ENCODE peak calls at places on chromosomes 3 and 15, in ten cellular contexts. D, A, Z, M, I, Y, H, L, T and K are unnamed samples.

GRCh38 chr3:66836363-66837152 is 161.5 kb upstream of the KBTBD8 start:
- DNase-seq in D (no peak), A (no peak), Z (no peak), M (no peak), I (no peak), Y (no peak), H (no peak), L (no peak), T (no peak), K (no peak)

GRCh38 chr3:187744169-187745151 is 808 bp downstream of the BCL6 start:
- DNase-seq in D (no peak), A (peak), Z (peak), M (no peak), I (peak), Y (peak), H (peak), L (peak), T (peak), K (peak)

GRCh38 chr3:194311000-194311399 is 40.1 kb downstream of the CPN2 start:
- DNase-seq in D (no peak), A (no peak), Z (no peak), M (no peak), I (no peak), Y (no peak), H (no peak), L (no peak), T (no peak), K (no peak)

GRCh38 chr3:62870321-62870720 is 4.9 kb downstream of the CADPS start:
- DNase-seq in D (no peak), A (no peak), Z (no peak), M (no peak), I (peak), Y (no peak), H (no peak), L (no peak), T (no peak), K (no peak)

GRCh38 chr3:37458162-37458895 is 283.9 kb upstream of the LRRFIP2 start:
- DNase-seq in D (peak), A (peak), Z (no peak), M (no peak), I (no peak), Y (peak), H (peak), L (no peak), T (peak), K (no peak)

GRCh38 chr3:48928679-48929078 is 10.0 kb downstream of the ARIH2 start:
- DNase-seq in D (no peak), A (no peak), Z (no peak), M (no peak), I (peak), Y (no peak), H (no peak), L (no peak), T (no peak), K (no peak)

GRCh38 chr3:100063929-100064461 is 50.3 kb downstream of the FILIP1L start:
- DNase-seq in D (no peak), A (no peak), Z (no peak), M (no peak), I (no peak), Y (no peak), H (no peak), L (no peak), T (no peak), K (no peak)

GRCh38 chr3:36124118-36124796 is 256.0 kb upstream of the STAC start:
- DNase-seq in D (no peak), A (peak), Z (no peak), M (no peak), I (peak), Y (peak), H (no peak), L (peak), T (peak), K (no peak)

GRCh38 chr15:63514533-63514943 is 10.1 kb downstream of the USP3 start:
- DNase-seq in D (peak), A (peak), Z (no peak), M (no peak), I (peak), Y (no peak), H (no peak), L (no peak), T (no peak), K (no peak)

GRCh38 chr3:127210654-127210943 is 17.7 kb downstream of the PRR23E start:
- DNase-seq in D (peak), A (no peak), Z (no peak), M (no peak), I (no peak), Y (no peak), H (no peak), L (no peak), T (no peak), K (no peak)

GRCh38 chr3:183330881-183331280 is 77.8 kb downstream of the B3GNT5 start:
- DNase-seq in D (no peak), A (peak), Z (no peak), M (no peak), I (no peak), Y (no peak), H (no peak), L (no peak), T (peak), K (no peak)

GRCh38 chr3:159732172-159733111 is 256.2 kb upstream of the IL12A start:
- DNase-seq in D (no peak), A (no peak), Z (no peak), M (no peak), I (peak), Y (no peak), H (no peak), L (no peak), T (peak), K (no peak)

GRCh38 chr3:189580190-189580589 is 51.0 kb upstream of the TP63 start:
- DNase-seq in D (no peak), A (no peak), Z (no peak), M (no peak), I (no peak), Y (no peak), H (no peak), L (no peak), T (no peak), K (no peak)

GRCh38 chr3:15470804-15471203 is 43.4 kb downstream of the EAF1 start:
- DNase-seq in D (no peak), A (no peak), Z (no peak), M (no peak), I (no peak), Y (no peak), H (no peak), L (no peak), T (no peak), K (no peak)

GRCh38 chr15:62985768-62986167 is 56.8 kb upstream of the TPM1 start:
- DNase-seq in D (no peak), A (no peak), Z (no peak), M (no peak), I (no peak), Y (no peak), H (no peak), L (no peak), T (no peak), K (no peak)

GRCh38 chr3:196868297-196868661 is 559 bp downstream of the SENP5 start:
- DNase-seq in D (no peak), A (no peak), Z (peak), M (peak), I (no peak), Y (peak), H (peak), L (peak), T (peak), K (peak)

GRCh38 chr3:13111874-13112520 is 38.8 kb upstream of the IQSEC1 start:
- DNase-seq in D (no peak), A (no peak), Z (no peak), M (no peak), I (no peak), Y (peak), H (no peak), L (no peak), T (no peak), K (no peak)

DNA sequence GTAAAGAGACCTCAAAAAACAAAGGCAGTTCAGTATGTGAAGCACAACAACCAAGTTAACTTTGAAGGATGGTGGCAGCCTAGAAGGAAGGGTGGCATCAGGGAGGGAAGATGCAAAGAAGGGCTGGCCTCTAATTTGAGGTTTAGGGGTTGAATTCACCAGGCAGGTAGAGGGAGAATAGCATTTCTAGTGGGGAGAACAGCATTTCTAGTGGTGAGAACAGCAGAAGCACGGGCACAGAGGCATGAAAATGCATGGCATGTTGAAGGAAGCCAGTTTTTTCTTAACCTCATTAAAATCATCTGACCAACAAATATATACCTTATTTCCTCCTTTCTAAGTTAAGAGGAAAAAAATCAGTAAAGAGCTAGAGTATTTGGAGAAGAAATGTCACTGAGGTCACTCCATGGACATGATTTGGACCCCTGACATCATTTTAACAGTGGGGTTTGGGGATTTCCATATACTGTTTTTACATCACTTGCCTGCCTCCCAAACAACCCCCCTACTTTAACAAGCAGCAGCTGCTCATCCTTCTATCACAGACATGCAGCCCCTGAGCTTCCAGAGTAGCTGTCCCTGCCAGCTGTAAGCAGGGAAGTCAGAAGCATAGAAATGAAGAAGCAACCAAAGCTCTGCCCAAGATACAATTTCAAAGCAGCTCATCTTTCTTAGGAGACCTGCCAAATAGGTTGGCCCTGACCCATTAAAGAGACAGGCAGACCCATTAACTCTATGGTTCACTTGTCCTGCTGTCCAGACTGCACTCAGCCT is 2.4 kb upstream of the POPDC2 start:
- DNase-seq in D (no peak), A (no peak), Z (no peak), M (peak), I (no peak), Y (peak), H (no peak), L (no peak), T (no peak), K (no peak)
- TF ChIP-seq CTCF in D (no peak), A (no peak), Z (no peak), M (peak), I (no peak), Y (no peak), H (no peak), L (no peak), T (no peak), K (no peak)

GRCh38 chr3:108914774-108915641 is 38.7 kb downstream of the GUCA1C start:
- DNase-seq in D (peak), A (peak), Z (peak), M (peak), I (peak), Y (peak), H (no peak), L (peak), T (peak), K (peak)
- TF ChIP-seq CTCF in D (peak), A (peak), Z (peak), M (peak), I (peak), Y (peak), H (peak), L (peak), T (peak), K (peak)

DNA sequence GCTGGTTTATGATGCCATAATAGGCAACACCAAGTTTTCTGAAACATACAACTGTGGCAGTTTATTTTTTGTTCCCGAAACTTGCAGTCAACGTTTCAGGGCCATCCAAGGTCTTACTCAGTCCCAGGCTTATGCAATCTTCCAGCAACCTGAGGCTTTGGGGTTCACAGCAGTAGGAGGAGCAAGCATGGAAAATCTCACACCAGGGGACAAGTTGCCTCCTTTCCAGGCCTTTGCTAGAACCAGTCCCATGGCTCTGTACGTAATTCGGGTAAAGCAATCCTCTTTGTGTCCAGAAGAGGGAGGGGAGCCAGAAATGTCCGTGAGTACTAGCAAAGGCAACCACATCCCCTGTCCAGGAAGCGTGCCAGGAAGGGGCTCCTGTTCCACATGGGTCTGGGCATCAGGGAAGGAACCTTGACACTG is 4.7 kb upstream of the FAM240A start:
- DNase-seq in D (no peak), A (peak), Z (no peak), M (peak), I (no peak), Y (no peak), H (peak), L (no peak), T (peak), K (no peak)
- TF ChIP-seq CTCF in D (no peak), A (no peak), Z (peak), M (peak), I (no peak), Y (no peak), H (no peak), L (peak), T (peak), K (no peak)

DNA sequence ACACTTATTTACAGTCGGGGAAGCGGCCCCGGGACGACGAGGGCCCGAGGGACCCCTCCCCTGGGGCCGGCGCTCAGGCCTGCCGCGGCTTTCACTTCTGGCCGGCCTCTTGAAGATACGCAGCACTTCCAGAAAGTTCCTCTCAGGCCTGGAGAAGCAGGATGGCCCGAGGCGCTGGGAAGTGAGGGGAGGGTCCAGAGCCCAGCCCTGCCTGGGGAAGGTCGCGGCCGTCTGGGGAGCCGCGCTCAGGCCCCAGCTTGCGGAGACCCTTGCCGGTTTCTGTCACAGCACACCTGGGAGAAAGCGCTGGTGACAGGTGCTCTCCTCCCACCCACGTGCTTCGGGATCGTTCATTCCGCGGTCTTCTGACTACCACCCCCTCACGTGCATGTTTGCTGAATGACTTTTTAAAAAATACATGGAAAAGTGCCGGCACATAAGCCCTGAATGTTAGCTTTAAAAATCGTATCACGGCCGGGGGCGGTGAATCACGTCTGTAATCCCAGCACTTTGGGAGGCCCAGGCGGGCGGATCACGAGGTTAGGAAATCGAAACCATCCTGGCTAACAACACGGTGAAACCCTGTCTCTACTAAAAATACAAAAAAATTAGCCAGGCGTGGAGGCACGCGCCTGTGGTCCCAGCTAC is 726 bp upstream of the TM2D3 start:
- DNase-seq in D (no peak), A (no peak), Z (no peak), M (no peak), I (peak), Y (no peak), H (no peak), L (no peak), T (no peak), K (peak)
- TF ChIP-seq CTCF in D (no peak), A (no peak), Z (no peak), M (no peak), I (no peak), Y (no peak), H (no peak), L (no peak), T (no peak), K (no peak)

GRCh38 chr15:59174846-59175831 is 31.5 kb upstream of the LDHAL6B start:
- DNase-seq in D (peak), A (peak), Z (peak), M (peak), I (peak), Y (peak), H (peak), L (peak), T (peak), K (peak)
- TF ChIP-seq CTCF in D (peak), A (peak), Z (peak), M (peak), I (peak), Y (peak), H (peak), L (peak), T (peak), K (peak)

DNA sequence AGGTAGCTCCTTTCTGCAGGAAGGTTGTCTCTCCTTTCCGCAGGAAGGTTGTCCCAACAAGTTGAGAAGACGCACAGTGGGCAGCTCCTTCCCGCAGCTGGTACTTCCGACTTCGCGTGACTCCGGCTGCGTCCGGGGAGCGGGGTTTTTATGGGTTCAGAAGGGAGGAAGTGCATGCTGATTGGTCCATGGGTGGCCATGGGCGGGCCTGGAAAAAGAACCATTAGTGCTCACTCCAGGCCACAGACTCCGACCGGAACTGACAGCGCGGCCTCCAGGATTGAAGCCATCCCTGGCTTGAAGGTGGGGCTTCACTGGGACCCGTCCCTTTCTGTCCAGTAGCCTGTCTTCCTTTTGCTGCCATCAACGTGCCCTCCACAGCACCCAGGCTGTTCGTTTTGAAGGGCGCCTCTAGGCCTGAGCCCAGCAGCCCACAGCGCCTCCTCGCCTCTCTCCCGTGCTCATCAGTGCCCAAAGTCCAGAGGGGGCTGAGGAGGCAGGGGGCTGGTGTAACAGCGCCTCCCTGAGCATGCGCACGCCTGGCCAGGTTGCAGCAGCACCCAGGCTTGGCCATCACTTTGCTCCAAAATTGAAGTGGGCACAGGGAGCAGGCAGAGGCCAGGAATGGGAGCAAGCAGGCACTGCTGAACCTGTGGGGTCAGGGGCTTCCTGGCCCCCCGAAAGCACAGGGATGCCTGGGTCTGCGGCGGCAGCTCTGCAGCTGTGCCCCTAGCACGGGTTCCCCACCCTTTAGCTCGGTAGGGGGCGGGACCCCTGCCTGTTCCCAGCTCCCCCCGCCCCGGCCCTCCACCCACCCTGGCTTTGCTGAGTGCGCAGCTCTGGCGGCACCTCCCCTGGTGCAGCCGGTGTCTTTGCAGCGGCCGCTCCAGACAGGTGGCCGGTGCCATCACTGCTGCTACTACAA is 330.6 kb upstream of the MCTP2 start:
- DNase-seq in D (no peak), A (peak), Z (no peak), M (no peak), I (no peak), Y (peak), H (no peak), L (no peak), T (no peak), K (no peak)
- TF ChIP-seq CTCF in D (no peak), A (no peak), Z (no peak), M (no peak), I (no peak), Y (no peak), H (no peak), L (no peak), T (no peak), K (no peak)

GRCh38 chr3:4351872-4352271 is 48.7 kb downstream of the SETMAR start:
- DNase-seq in D (no peak), A (no peak), Z (no peak), M (no peak), I (no peak), Y (no peak), H (no peak), L (no peak), T (no peak), K (no peak)

GRCh38 chr3:4356225-4356540 is 53.0 kb downstream of the SETMAR start:
- DNase-seq in D (no peak), A (no peak), Z (no peak), M (no peak), I (no peak), Y (no peak), H (no peak), L (no peak), T (no peak), K (no peak)

GRCh38 chr3:4355401-4356224 is 52.4 kb downstream of the SETMAR start:
- DNase-seq in D (no peak), A (no peak), Z (no peak), M (no peak), I (no peak), Y (no peak), H (peak), L (no peak), T (peak), K (no peak)

GRCh38 chr3:4350789-4351163 is 47.6 kb downstream of the SETMAR start:
- DNase-seq in D (no peak), A (peak), Z (peak), M (peak), I (peak), Y (peak), H (no peak), L (no peak), T (peak), K (peak)

DNA sequence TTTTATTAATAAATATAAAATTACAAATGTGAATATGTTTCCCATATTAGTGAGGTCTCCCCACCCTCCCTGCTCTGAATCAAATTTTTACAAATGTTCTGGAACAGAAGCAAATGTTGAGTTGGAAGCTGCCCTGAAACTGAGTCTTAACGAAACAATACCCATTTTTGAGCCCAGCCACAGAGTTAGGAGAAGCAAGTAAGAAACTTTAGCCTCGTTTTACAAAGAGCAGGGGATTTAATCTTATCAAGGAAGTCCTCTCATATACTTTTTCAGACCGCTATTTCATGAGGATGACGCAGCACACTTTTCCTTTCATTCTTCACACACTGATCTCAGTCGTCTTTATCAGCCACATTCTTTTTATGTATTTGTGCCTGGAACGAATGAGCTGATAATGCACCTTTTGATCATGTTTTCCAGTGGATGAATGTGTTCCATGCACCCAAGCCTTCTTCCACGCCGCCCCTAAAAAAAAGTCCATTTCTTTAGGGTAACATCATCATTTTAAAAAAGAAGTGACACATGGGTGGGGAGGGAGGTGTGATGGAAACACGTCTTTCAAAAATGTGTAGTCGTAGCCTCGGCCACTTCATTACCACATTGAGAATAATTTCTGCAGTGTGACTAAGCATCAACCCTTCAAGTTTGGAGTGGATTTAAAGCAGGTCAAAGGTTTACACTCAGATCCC is 48.1 kb downstream of the SETMAR start:
- DNase-seq in D (no peak), A (no peak), Z (no peak), M (no peak), I (no peak), Y (no peak), H (no peak), L (no peak), T (no peak), K (peak)
- TF ChIP-seq CTCF in D (no peak), A (no peak), Z (no peak), M (no peak), I (no peak), Y (no peak), H (no peak), L (no peak), T (no peak), K (peak)